ENCODE peak calls at places on chromosomes 13 and 19, in four cellular contexts. U, B, K and R are unnamed samples.

GRCh38 chr13:93249259-93249917 is 22.8 kb downstream of the GPC6 start:
- DNase-seq in U (peak; percentile 58), B (no peak), K (no peak), R (peak; percentile 90)

GRCh38 chr19:33064117-33064777 is 441 bp downstream of the RHPN2 start:
- DNase-seq in U (peak; percentile 68), B (peak; percentile 84), K (no peak), R (no peak)

GRCh38 chr19:46428278-46429141 is at the start of gene PNMA8C:
- DNase-seq in U (peak; percentile 31), B (peak; percentile 91), K (no peak), R (no peak)

GRCh38 chr13:47085346-47085745 is 188.5 kb upstream of the HTR2A start:
- DNase-seq in U (no peak), B (no peak), K (no peak), R (no peak)

GRCh38 chr19:23071087-23071511 is 45.7 kb upstream of the ZNF730 start:
- DNase-seq in U (no peak), B (peak; percentile 66), K (no peak), R (no peak)

GRCh38 chr19:51547397-51548212 is 16.1 kb upstream of the SIGLEC6 start:
- DNase-seq in U (no peak), B (no peak), K (no peak), R (no peak)

GRCh38 chr19:29596080-29596479 is 10.0 kb upstream of the POP4 start:
- DNase-seq in U (no peak), B (no peak), K (no peak), R (no peak)

GRCh38 chr19:38003427-38004099 is 96.6 kb downstream of the SIPA1L3 start:
- DNase-seq in U (no peak), B (peak; percentile 68), K (peak; percentile 51), R (no peak)

GRCh38 chr19:42206871-42207755 is 10.4 kb downstream of the DEDD2 start:
- DNase-seq in U (no peak), B (no peak), K (no peak), R (no peak)

GRCh38 chr13:30021611-30022010 is 171.2 kb upstream of the UBL3 start:
- DNase-seq in U (no peak), B (no peak), K (no peak), R (no peak)

GRCh38 chr13:20446900-20447299 is 78.8 kb downstream of the CRYL1 start:
- DNase-seq in U (no peak), B (no peak), K (no peak), R (no peak)

GRCh38 chr19:46635920-46636761 is at the start of gene GNG8:
- DNase-seq in U (no peak), B (no peak), K (no peak), R (no peak)

GRCh38 chr13:35965226-35965927 is 165.8 kb downstream of the DCLK1 start:
- DNase-seq in U (no peak), B (peak; percentile 74), K (no peak), R (no peak)

GRCh38 chr19:51632126-51632525 is 1.9 kb upstream of the SIGLEC5 start:
- DNase-seq in U (no peak), B (no peak), K (no peak), R (no peak)

GRCh38 chr13:109401891-109402290 is 384.5 kb downstream of the IRS2 start:
- DNase-seq in U (no peak), B (no peak), K (no peak), R (no peak)

GRCh38 chr13:67100723-67101122 is 129.4 kb downstream of the PCDH9 start:
- DNase-seq in U (peak; percentile 86), B (no peak), K (no peak), R (no peak)

GRCh38 chr19:33064778-33065550 is at the start of gene RHPN2:
- DNase-seq in U (peak; percentile 93), B (peak; percentile 96), K (no peak), R (peak; percentile 43)

GRCh38 chr13:97113231-97114001 is 108.7 kb upstream of the MBNL2 start:
- DNase-seq in U (no peak), B (no peak), K (no peak), R (no peak)

GRCh38 chr19:45125975-45126493 is 33.1 kb downstream of the PPP1R37 start:
- DNase-seq in U (peak; percentile 76), B (peak; percentile 68), K (no peak), R (peak; percentile 65)

GRCh38 chr19:38617764-38618589 is at the start of gene MAP4K1:
- DNase-seq in U (no peak), B (no peak), K (peak; percentile 88), R (no peak)

GRCh38 chr19:31402529-31402928 is 53.3 kb upstream of the TSHZ3 start:
- DNase-seq in U (no peak), B (no peak), K (no peak), R (no peak)

GRCh38 chr13:24133396-24133795 is 27.1 kb upstream of the SPATA13 start:
- DNase-seq in U (no peak), B (no peak), K (no peak), R (no peak)

GRCh38 chr13:20729633-20730585 is 26.4 kb downstream of the IL17D start:
- DNase-seq in U (no peak), B (no peak), K (no peak), R (no peak)

GRCh38 chr19:36140289-36141038 is 598 bp downstream of the CAPNS1 start:
- DNase-seq in U (peak; percentile 89), B (peak; percentile 88), K (no peak), R (peak; percentile 53)

GRCh38 chr13:113187263-113187669 is 21.2 kb downstream of the PCID2 start:
- DNase-seq in U (peak; percentile 95), B (peak; percentile 45), K (no peak), R (peak; percentile 83)

GRCh38 chr13:113187905-113188595 is 20.4 kb downstream of the PCID2 start:
- DNase-seq in U (no peak), B (no peak), K (no peak), R (no peak)

GRCh38 chr13:113184568-113185440 is 23.7 kb downstream of the PCID2 start:
- DNase-seq in U (no peak), B (no peak), K (no peak), R (no peak)

GRCh38 chr13:113183450-113184129 is 24.9 kb downstream of the PCID2 start:
- DNase-seq in U (peak; percentile 14), B (no peak), K (no peak), R (peak; percentile 85)

DNA sequence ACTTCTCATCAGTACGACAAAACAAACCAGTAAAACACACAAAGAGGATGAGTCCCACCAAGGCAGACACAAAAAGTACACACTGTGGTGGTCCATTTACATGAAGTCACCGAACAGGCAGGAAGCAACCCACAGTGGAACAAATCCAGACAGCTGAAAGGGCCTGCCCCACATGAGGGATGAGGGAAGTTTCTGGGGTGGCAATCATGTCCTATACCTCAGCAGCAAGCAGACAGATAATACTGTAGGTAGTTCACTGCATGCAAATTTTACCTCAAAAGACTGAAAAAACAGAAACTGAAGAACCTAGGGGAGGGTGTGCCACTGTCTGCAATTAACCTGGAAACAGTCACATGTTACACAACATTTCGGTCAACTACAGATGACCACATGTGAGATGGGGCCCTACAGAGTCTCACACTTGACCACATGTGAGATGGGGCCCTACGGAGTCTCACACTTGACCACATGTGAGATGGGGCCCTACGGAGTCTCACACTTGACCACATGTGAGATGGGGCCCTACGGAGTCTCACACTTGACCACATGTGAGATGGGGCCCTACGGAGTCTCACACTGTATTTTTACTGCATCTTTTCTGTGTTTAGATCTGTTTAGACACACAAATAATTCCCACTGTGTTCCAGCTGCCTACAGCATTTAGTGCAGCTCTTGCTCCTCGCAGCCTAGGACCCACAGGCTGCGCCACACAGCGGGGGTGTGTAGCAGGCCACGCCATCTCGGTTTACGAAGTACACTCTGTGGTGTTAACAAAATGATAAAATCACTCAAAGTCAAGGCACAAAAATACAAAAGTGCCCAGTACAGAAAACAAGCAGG is 22.2 kb downstream of the PCID2 start:
- DNase-seq in U (no peak), B (no peak), K (peak; percentile 77), R (no peak)
- TF ChIP-seq PBX3 in U (no peak), B (no peak), K (no peak), R (no peak)

GRCh38 chr19:5916201-5916708 is 2.2 kb downstream of the CAPS start:
- DNase-seq in U (no peak), B (no peak), K (no peak), R (no peak)

GRCh38 chr19:5914358-5914774 is 312 bp downstream of the CAPS start:
- DNase-seq in U (no peak), B (no peak), K (no peak), R (no peak)

GRCh38 chr19:5914946-5915781 is 1.1 kb downstream of the CAPS start:
- DNase-seq in U (no peak), B (no peak), K (no peak), R (no peak)

GRCh38 chr19:5915782-5916165 is 1.7 kb downstream of the CAPS start:
- DNase-seq in U (no peak), B (no peak), K (no peak), R (no peak)

GRCh38 chr19:5913739-5914357 is at the start of gene CAPS:
- DNase-seq in U (peak; percentile 50), B (no peak), K (no peak), R (peak; percentile 39)
- TF ChIP-seq PBX3 in U (no peak), B (no peak), K (no peak), R (no peak)

GRCh38 chr19:4811328-4812131 is 20.0 kb downstream of the TICAM1 start:
- DNase-seq in U (peak; percentile 75), B (peak; percentile 82), K (no peak), R (peak; percentile 63)
- TF ChIP-seq PBX3 in U (no peak), B (no peak), K (no peak), R (no peak)

DNA sequence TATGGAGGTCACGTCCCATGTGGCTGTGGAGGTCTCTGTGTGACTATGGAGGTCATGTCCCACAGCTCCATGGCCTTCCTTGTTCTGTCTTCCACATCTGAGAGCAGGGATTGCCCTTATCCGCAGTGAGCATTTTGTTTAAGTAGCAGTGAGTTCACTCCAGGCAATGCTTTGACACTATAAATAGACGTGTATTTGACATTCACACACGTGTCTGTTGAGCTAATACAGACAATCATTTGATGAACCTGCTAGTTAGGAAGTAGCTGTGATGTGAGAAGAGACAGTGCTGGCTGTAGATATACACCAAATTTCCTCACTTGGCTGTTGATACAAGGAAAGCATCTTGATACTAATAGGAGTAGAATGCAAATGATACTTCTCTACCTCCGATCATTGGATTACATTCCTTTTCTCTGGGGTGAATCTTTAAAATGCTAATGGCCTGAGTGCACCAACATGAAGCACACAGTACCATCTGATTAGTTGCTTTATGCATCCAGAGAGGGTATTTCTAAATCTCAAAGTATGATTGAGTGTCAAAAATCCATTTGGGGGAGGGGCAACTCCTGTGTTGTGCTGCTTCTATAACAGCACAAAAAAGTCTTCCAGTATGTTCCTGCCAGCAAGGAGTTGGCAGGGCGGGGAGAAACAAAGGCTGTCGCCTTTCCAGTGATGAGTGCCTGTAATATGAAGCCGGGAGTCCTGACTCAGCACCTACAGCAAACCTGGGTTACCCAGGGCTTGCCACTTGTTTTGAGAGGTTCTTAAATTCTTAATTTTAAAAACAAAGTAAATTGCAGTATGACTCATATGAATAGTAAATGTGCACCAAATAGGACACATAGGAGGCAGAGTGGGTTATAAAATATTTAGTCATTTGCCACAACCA is 7.0 kb downstream of the CUL4A start:
- DNase-seq in U (peak; percentile 35), B (no peak), K (no peak), R (peak; percentile 45)
- TF ChIP-seq PBX3 in U (no peak), B (peak; percentile 1), K (no peak), R (no peak)

GRCh38 chr13:51585234-51585672 is 991 bp downstream of the WDFY2 start:
- DNase-seq in U (no peak), B (no peak), K (no peak), R (no peak)
- TF ChIP-seq PBX3 in U (no peak), B (no peak), K (no peak), R (no peak)

GRCh38 chr19:35130761-35131720 is 3.8 kb downstream of the LGI4 start:
- DNase-seq in U (no peak), B (no peak), K (no peak), R (peak; percentile 43)
- TF ChIP-seq PBX3 in U (no peak), B (no peak), K (no peak), R (no peak)